ENCODE peak calls at places on chromosomes 13 and 19, in six cellular contexts. W is HepG2, K is H1, Q is HCT116, E is SK-N-SH, R is K562. O is an unnamed sample.

GRCh38 chr13:90717451-90717936 is 630.0 kb upstream of the MIR17HG start:
- DNase-seq in W (no peak), K (no peak), Q (peak; percentile 22), E (no peak), R (no peak), O (no peak)

GRCh38 chr19:58274771-58275199 is 4.0 kb upstream of the ZNF8 start:
- DNase-seq in W (no peak), K (no peak), Q (no peak), E (no peak), R (no peak), O (no peak)

GRCh38 chr13:29543230-29544215 is 52.0 kb downstream of the SLC7A1 start:
- DNase-seq in W (peak; percentile 12), K (no peak), Q (no peak), E (no peak), R (peak; percentile 11), O (no peak)

GRCh38 chr19:7916137-7916907 is 1.7 kb downstream of the TGFBR3L start:
- DNase-seq in W (no peak), K (peak; percentile 80), Q (no peak), E (peak; percentile 68), R (no peak), O (peak; percentile 37)

GRCh38 chr13:31172535-31172934 is 10.8 kb upstream of the HSPH1 start:
- DNase-seq in W (peak; percentile 94), K (no peak), Q (peak; percentile 31), E (no peak), R (no peak), O (no peak)

GRCh38 chr13:99528547-99528946 is 27.3 kb downstream of the TM9SF2 start:
- DNase-seq in W (peak; percentile 17), K (no peak), Q (no peak), E (no peak), R (no peak), O (peak; percentile 26)

GRCh38 chr19:32238076-32238475 is 107.3 kb upstream of the ZNF507 start:
- DNase-seq in W (no peak), K (no peak), Q (no peak), E (no peak), R (no peak), O (no peak)

GRCh38 chr13:102678339-102679122 is 16.3 kb downstream of the METTL21C start:
- DNase-seq in W (no peak), K (no peak), Q (no peak), E (no peak), R (no peak), O (no peak)

GRCh38 chr13:21548577-21548976 is 55.4 kb downstream of the MICU2 start:
- DNase-seq in W (no peak), K (no peak), Q (no peak), E (no peak), R (no peak), O (peak; percentile 44)

GRCh38 chr19:49210108-49210900 is 52.7 kb downstream of the TRPM4 start:
- DNase-seq in W (no peak), K (peak; percentile 91), Q (no peak), E (peak; percentile 69), R (peak; percentile 92), O (no peak)

GRCh38 chr19:53865918-53866696 is 1.6 kb upstream of the MYADM start:
- DNase-seq in W (peak; percentile 68), K (peak; percentile 83), Q (peak; percentile 60), E (peak; percentile 87), R (peak; percentile 46), O (peak; percentile 55)

GRCh38 chr19:40139533-40140287 is 49.0 kb upstream of the ZNF780A start:
- DNase-seq in W (peak; percentile 35), K (peak; percentile 47), Q (peak; percentile 48), E (peak; percentile 55), R (peak; percentile 35), O (peak; percentile 31)

DNA sequence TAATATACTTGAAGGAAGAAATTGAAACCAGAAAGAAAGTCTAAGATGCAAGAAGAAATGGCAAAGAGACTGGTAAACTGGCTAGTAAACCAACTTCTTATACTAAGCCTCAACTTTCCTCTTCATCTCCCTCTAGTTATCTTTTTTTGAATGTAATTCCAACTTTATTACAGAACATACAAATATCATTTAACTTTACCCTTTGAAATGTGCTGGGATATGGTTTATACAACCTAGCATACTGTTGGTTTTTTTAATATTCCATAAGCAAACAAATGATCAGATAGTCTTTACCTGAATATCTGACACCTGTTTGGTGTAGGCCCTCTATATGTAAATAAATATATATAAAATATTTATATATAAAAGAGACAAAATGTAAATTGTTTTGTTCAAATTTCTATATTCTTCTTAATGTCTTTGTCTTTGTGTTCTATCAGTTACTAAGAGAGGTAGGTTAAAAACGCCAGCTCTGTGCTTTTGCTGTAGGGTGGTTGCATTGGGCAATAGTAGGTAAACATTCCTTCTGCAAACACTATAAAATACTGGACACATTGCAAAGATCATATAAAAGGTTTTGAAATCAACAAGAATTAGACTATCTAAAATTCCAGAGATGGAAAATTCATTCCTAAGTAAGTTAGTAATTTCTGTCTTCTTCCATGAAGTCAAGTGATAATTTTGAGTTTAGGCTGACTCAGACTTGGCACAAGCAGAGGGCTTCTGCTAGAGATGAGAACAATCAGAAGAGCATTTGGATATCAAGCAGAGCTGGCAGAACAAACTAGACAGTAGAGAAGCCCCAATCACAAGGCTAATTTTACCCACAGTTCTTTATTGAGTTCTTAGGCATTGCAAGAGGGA is 383.3 kb downstream of the RFC3 start:
- DNase-seq in W (peak; percentile 16), K (no peak), Q (no peak), E (no peak), R (no peak), O (peak; percentile 47)
- TF ChIP-seq JUND in W (no peak), K (no peak), Q (no peak), E (peak; percentile 83), R (no peak), O (peak; percentile 66)

DNA sequence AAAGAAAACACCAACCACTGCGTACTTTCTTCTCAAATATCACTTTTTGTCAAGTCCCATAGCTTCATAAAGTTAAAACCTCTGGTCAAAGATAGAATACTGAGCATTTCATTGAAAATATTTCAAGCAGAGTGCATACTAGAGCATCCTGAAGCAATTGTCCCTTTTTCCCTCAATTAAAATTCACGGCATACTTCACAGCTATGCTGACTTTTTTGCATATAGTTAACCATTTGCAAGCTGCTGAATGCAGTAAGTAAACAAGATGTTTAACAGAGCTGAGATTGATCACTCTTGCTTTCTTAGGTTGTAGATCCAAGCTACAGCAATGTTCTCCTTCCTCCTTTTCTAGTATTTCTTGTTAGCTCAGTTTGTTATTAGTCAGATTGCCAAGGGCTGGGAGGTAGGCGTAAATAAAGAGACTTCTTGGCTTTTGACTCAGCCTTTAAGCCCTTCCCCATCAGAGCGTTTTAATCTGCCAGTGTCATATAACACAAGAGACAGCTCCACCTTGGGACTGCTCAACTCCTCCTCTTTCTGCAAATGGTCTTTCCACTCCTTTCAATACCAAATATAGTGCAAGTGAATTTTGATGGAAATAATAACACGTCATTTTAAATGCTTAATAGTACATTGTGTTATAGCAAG is at the start of gene SLITRK6:
- DNase-seq in W (no peak), K (no peak), Q (peak; percentile 15), E (peak; percentile 9), R (no peak), O (peak; percentile 5)
- TF ChIP-seq JUND in W (no peak), K (no peak), Q (no peak), E (no peak), R (no peak), O (no peak)

GRCh38 chr13:49439609-49440008 is 4.3 kb downstream of the CAB39L start:
- DNase-seq in W (no peak), K (no peak), Q (no peak), E (no peak), R (no peak), O (no peak)
- TF ChIP-seq JUND in W (no peak), K (no peak), Q (no peak), E (no peak), R (no peak), O (no peak)

DNA sequence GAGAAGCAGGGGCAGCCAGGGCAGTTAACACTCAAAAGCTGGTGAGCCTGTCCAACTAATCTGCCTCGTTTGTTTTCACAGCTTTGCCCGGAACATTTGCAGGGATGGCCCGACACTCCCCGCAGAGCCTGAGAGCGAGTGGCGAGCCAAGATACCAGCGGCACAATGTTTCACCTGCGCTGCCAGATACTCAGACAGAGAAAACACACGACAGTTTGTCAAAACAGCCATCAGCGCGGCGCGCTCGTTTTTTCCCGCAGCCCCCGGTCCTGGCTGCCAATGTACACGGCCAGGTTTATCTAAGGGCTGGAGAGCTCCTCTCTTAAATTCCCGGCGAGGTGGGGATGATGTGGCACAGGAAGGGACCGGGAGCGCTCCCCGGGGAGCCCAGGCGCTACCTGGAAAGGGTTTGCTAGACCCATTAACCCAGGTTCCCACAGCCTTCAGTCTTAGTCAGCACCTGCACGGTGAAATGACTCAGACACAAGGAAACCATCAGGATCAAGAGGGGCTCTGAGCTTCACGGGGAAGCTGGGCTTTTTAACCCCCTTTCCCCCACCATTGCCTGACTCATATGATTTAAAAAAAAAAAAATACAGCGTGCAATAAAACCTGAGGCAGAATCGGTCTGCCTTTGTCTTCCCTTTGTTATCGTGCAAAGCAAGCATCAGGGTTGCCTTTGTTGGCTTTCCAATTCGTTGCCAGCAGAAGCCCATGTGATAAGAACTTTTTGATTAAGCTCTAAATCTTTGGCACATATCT is 186.2 kb downstream of the EFNB2 start:
- DNase-seq in W (no peak), K (peak; percentile 57), Q (peak; percentile 94), E (peak; percentile 43), R (no peak), O (no peak)
- TF ChIP-seq JUND in W (no peak), K (no peak), Q (peak; percentile 75), E (no peak), R (no peak), O (no peak)

GRCh38 chr19:35419046-35419445 is 29.0 kb upstream of the FFAR2 start:
- DNase-seq in W (no peak), K (no peak), Q (no peak), E (no peak), R (no peak), O (no peak)
- TF ChIP-seq JUND in W (no peak), K (no peak), Q (no peak), E (no peak), R (no peak), O (no peak)

DNA sequence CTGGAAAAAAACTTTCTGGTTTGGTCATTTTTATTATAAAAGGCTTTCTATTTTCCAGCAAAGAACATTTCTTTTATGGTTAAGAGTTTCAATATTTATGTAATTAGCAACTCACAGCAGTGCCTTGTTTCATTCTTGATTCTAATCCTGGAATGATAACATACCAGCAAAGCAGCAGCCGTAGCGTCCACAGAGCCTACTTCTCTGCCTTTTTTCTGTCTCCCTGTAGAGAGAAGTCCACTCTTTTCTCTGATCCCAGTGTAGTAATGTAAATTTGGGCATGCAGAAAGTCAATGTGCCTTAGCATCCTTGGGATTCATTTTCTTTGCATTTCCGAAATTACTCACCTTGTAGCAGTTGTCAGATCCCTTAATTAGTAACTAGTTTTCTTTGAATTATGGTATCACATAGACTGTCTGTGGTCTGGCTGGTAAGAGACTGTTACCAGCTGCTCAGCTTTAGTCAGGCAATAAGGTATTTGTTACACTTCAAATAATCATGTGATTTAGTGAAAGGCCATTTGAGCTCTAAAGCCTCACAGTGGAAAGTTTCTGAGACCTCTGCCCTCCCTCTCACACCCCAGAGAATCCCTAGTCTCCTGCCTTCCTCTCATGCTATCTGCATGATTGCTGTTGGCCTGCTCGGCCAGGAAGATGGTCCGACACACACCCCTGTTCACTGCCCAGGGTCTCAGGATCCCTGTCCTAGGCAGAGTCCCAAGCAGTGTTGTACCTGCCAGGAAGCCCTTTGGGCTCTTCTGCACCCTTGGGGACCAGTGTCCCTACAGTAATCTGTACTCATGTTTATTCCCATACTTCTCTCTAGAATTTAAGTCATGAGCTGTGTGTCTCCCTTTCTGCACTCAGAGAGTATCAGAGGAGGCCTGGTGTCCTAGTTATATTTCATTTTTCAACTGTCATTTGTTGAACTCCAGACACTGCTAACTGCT is 86.3 kb downstream of the LRCH1 start:
- DNase-seq in W (peak; percentile 20), K (no peak), Q (no peak), E (no peak), R (no peak), O (no peak)
- TF ChIP-seq JUND in W (no peak), K (no peak), Q (no peak), E (no peak), R (no peak), O (no peak)